ENCODE peak calls at places on chromosome 11, in nine cellular contexts. J is tibial nerve, R is stomach, G is ovary, F is sigmoid colon, H is A549, L is HepG2, B is K562, A is transverse colon. S is an unnamed sample.

GRCh38 chr11:132111781-132112380 is 741.5 kb downstream of the NTM start:
- DNase-seq in J (no peak), R (no peak), G (no peak), F (no peak), H (no peak), L (no peak), B (no peak), A (no peak), S (no peak)

GRCh38 chr11:62665075-62665629 is at the start of the genes C11orf98 and CSKMT:
- DNase-seq in J (peak; percentile 91), R (peak; percentile 95), G (peak; percentile 97), F (peak; percentile 98), H (peak; percentile 93), L (peak; percentile 85), B (peak; percentile 91), A (peak; percentile 97), S (peak; percentile 98)

GRCh38 chr11:15603208-15603607 is 488.5 kb downstream of the INSC start:
- DNase-seq in J (peak; percentile 15), R (no peak), G (peak; percentile 56), F (peak; percentile 72), H (no peak), L (no peak), B (peak; percentile 16), A (no peak), S (no peak)

GRCh38 chr11:113587318-113587739 is 112.1 kb upstream of the DRD2 start:
- DNase-seq in J (no peak), R (no peak), G (no peak), F (no peak), H (no peak), L (no peak), B (no peak), A (no peak), S (no peak)

GRCh38 chr11:45920531-45921477 is 1.7 kb upstream of the LARGE2 start:
- DNase-seq in J (no peak), R (no peak), G (no peak), F (peak; percentile 42), H (no peak), L (no peak), B (no peak), A (no peak), S (no peak)

GRCh38 chr11:67178878-67179277 is 59.8 kb downstream of the KDM2A start:
- DNase-seq in J (no peak), R (no peak), G (no peak), F (no peak), H (no peak), L (no peak), B (no peak), A (no peak), S (no peak)

GRCh38 chr11:64285885-64286800 is 495 bp downstream of the GPR137 start:
- DNase-seq in J (no peak), R (no peak), G (peak; percentile 59), F (no peak), H (peak; percentile 56), L (no peak), B (no peak), A (peak; percentile 49), S (peak; percentile 46)

GRCh38 chr11:6565325-6565724 is 38.1 kb downstream of the RRP8 start:
- DNase-seq in J (no peak), R (no peak), G (no peak), F (no peak), H (no peak), L (no peak), B (no peak), A (no peak), S (no peak)

GRCh38 chr11:61972796-61973602 is 5.6 kb upstream of the FTH1 start:
- DNase-seq in J (no peak), R (no peak), G (peak; percentile 47), F (no peak), H (peak; percentile 79), L (peak; percentile 95), B (no peak), A (no peak), S (peak; percentile 35)

GRCh38 chr11:61955031-61955415 is 4.9 kb downstream of the BEST1 start:
- DNase-seq in J (no peak), R (no peak), G (peak; percentile 72), F (peak; percentile 90), H (peak; percentile 62), L (peak; percentile 59), B (peak; percentile 21), A (peak; percentile 49), S (peak; percentile 87)

GRCh38 chr11:14373941-14374646 is 15.1 kb upstream of the RRAS2 start:
- DNase-seq in J (no peak), R (peak; percentile 29), G (no peak), F (peak; percentile 69), H (peak; percentile 30), L (peak; percentile 38), B (no peak), A (no peak), S (no peak)

GRCh38 chr11:43697679-43698078 is 17.1 kb downstream of the HSD17B12 start:
- DNase-seq in J (no peak), R (no peak), G (no peak), F (no peak), H (no peak), L (no peak), B (no peak), A (no peak), S (no peak)

GRCh38 chr11:46901156-46901555 is 17.2 kb downstream of the LRP4 start:
- DNase-seq in J (no peak), R (no peak), G (no peak), F (no peak), H (no peak), L (no peak), B (no peak), A (no peak), S (no peak)

GRCh38 chr11:118438314-118438931 is 2.1 kb downstream of the KMT2A start:
- DNase-seq in J (no peak), R (no peak), G (peak; percentile 37), F (peak; percentile 72), H (peak; percentile 61), L (no peak), B (peak; percentile 42), A (peak; percentile 48), S (no peak)

GRCh38 chr11:32962016-32962415 is 53.7 kb upstream of the DEPDC7 start:
- DNase-seq in J (no peak), R (no peak), G (no peak), F (no peak), H (no peak), L (no peak), B (no peak), A (no peak), S (no peak)

GRCh38 chr11:32963721-32964120 is 52.0 kb upstream of the DEPDC7 start:
- DNase-seq in J (no peak), R (no peak), G (no peak), F (no peak), H (no peak), L (no peak), B (no peak), A (no peak), S (no peak)

GRCh38 chr11:32960553-32961164 is 55.0 kb upstream of the DEPDC7 start:
- DNase-seq in J (no peak), R (no peak), G (no peak), F (no peak), H (peak; percentile 63), L (peak; percentile 52), B (no peak), A (no peak), S (no peak)
- TF ChIP-seq EP300 in J (no peak), R (no peak), G (no peak), F (no peak), H (no peak), L (no peak), B (no peak), A (no peak), S (no peak)

DNA sequence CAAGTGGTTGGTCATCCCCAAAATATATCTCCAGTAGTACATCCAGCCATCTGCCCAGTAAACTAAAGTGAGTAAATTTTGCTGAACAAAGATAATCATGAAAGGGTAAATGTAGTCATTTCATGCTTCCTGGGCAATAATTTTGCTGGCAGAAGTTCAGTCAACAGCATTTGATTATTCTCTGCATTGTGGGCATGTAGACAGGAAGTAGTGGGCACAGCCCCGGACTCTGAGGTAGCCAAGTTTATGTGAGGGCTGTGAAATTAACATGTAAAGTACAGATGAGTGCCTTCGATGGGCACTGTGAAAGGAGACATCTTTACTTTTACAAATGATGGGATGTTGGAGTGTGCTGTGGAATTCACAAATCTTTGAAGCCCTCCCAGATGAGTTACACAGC is 312.2 kb upstream of the MTNR1B start:
- DNase-seq in J (no peak), R (no peak), G (no peak), F (no peak), H (no peak), L (no peak), B (no peak), A (no peak), S (no peak)
- TF ChIP-seq CTCF in J (no peak), R (no peak), G (no peak), F (no peak), H (no peak), L (no peak), B (no peak), A (no peak), S (no peak)

GRCh38 chr11:72114570-72114969 is 2.1 kb upstream of the ANAPC15 start:
- DNase-seq in J (no peak), R (no peak), G (no peak), F (no peak), H (no peak), L (no peak), B (no peak), A (no peak), S (no peak)
- H3K27ac ChIP-seq in J (no peak overlapping the region), R (no peak overlapping the region), G (no peak overlapping the region), F (no peak overlapping the region), H (no peak overlapping the region), L (no peak overlapping the region), B (no peak overlapping the region), A (no peak overlapping the region), S (no peak overlapping the region)

GRCh38 chr11:16780698-16781550 is 42.5 kb downstream of the C11orf58 start:
- DNase-seq in J (no peak), R (peak; percentile 17), G (no peak), F (no peak), H (no peak), L (no peak), B (no peak), A (no peak), S (peak; percentile 45)

GRCh38 chr11:16778286-16778685 is 39.8 kb downstream of the C11orf58 start:
- DNase-seq in J (no peak), R (peak; percentile 10), G (no peak), F (no peak), H (no peak), L (no peak), B (no peak), A (no peak), S (no peak)

GRCh38 chr11:16780146-16780545 is 41.7 kb downstream of the C11orf58 start:
- DNase-seq in J (no peak), R (no peak), G (no peak), F (no peak), H (no peak), L (no peak), B (no peak), A (no peak), S (no peak)

GRCh38 chr11:16778876-16779275 is 40.4 kb downstream of the C11orf58 start:
- DNase-seq in J (no peak), R (peak; percentile 21), G (no peak), F (no peak), H (no peak), L (no peak), B (no peak), A (no peak), S (no peak)

DNA sequence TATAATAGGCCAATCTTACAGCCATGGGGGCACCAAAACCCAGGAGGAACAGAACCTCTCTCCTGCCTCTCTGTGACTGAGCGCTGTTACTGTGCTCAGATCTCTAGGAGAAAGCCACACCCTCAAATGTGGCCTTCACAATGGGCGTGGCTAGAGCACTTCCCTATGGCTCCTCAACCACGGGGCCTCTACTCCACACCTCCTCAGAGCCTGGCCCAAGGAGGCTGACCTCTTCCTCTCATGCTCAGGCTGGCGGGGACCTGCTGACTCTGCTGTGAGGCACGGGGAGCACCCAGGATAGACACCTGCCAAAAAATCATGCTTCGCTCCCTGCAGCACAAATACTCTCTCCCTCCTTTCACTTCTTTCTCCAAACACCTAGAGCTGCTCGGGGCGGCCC is 41.0 kb downstream of the C11orf58 start:
- DNase-seq in J (no peak), R (peak; percentile 32), G (no peak), F (no peak), H (peak; percentile 12), L (no peak), B (peak; percentile 80), A (peak; percentile 64), S (no peak)
- TF ChIP-seq EP300 in J (no peak), R (no peak), G (no peak), F (no peak), H (no peak), L (no peak), B (no peak), A (no peak), S (no peak)

S was measured in upper lobe of left lung.